ENCODE peak calls at places on chromosomes 1 and 21, in eight cellular contexts. G, K, U, B, J, E, Y and F are unnamed samples.

GRCh38 chr21:45244799-45245340 is 42.8 kb downstream of the POFUT2 start:
- DNase-seq in G (no peak), B (no peak), Y (no peak), J (no peak), K (no peak), U (no peak), E (no peak), F (no peak)

GRCh38 chr1:89598450-89599331 is 34.2 kb upstream of the LRRC8C start:
- DNase-seq in J (no peak), Y (no peak), E (no peak), U (no peak), B (peak; percentile 39), K (no peak), G (peak; percentile 66), F (no peak)

GRCh38 chr1:246066553-246066952 is 440.5 kb downstream of the SMYD3 start:
- DNase-seq in B (no peak), K (no peak), E (no peak), Y (no peak), J (no peak), U (no peak), G (no peak), F (no peak)

GRCh38 chr1:86914998-86915736 is 732 bp downstream of the HS2ST1 start:
- DNase-seq in Y (peak; percentile 70), G (peak; percentile 63), J (peak; percentile 53), B (peak; percentile 53), K (peak; percentile 34), U (peak; percentile 33), E (peak; percentile 32), F (no peak)

GRCh38 chr1:9410737-9411297 is 118.1 kb downstream of the SPSB1 start:
- DNase-seq in Y (no peak), B (peak; percentile 26), J (no peak), E (no peak), U (no peak), K (no peak), G (peak; percentile 86), F (no peak)

GRCh38 chr1:118963456-118964430 is 24.4 kb downstream of the TBX15 start:
- DNase-seq in E (peak; percentile 82), U (no peak), J (no peak), Y (no peak), K (no peak), G (peak; percentile 90), B (peak; percentile 30), F (no peak)

GRCh38 chr1:66981679-66982078 is 56.9 kb downstream of the MIER1 start:
- DNase-seq in U (no peak), G (peak; percentile 36), K (peak; percentile 29), B (peak; percentile 18), Y (peak; percentile 30), J (peak; percentile 48), E (no peak), F (no peak)

GRCh38 chr1:22500058-22500457 is 48.4 kb downstream of the ZBTB40 start:
- DNase-seq in U (no peak), Y (no peak), G (no peak), B (no peak), E (no peak), J (no peak), K (no peak), F (no peak)

GRCh38 chr1:117602862-117603261 is 3.0 kb upstream of the TENT5C start:
- DNase-seq in K (no peak), B (no peak), U (no peak), Y (no peak), E (no peak), J (no peak), G (no peak), F (no peak)

GRCh38 chr1:83791821-83792437 is 207.0 kb downstream of the TTLL7 start:
- DNase-seq in E (no peak), Y (no peak), J (no peak), K (no peak), G (no peak), B (peak; percentile 0), U (no peak), F (no peak)

GRCh38 chr1:23793018-23793781 is 2.3 kb downstream of the LYPLA2 start:
- DNase-seq in Y (peak; percentile 61), E (no peak), J (peak; percentile 54), U (peak; percentile 30), K (no peak), B (no peak), G (peak; percentile 48), F (no peak)

GRCh38 chr1:175823401-175823800 is 80.0 kb upstream of the TNR start:
- DNase-seq in B (no peak), G (no peak), J (no peak), E (no peak), U (no peak), K (no peak), Y (no peak), F (no peak)

GRCh38 chr1:201648911-201649775 is 110.2 kb downstream of the NAV1 start:
- DNase-seq in G (peak; percentile 27), B (peak; percentile 40), Y (peak; percentile 42), K (no peak), E (no peak), J (no peak), U (peak; percentile 36), F (no peak)

GRCh38 chr1:176785046-176785445 is 322.1 kb downstream of the PAPPA2 start:
- DNase-seq in U (no peak), Y (no peak), J (no peak), B (no peak), K (no peak), E (no peak), G (no peak), F (no peak)

GRCh38 chr21:42202321-42202720 is 16.6 kb upstream of the ABCG1 start:
- DNase-seq in G (no peak), Y (no peak), U (no peak), E (no peak), B (no peak), J (no peak), K (no peak), F (no peak)

GRCh38 chr21:42199488-42200463 is 19.2 kb upstream of the ABCG1 start:
- DNase-seq in K (no peak), E (no peak), J (no peak), B (peak; percentile 77), G (peak; percentile 85), U (no peak), Y (no peak), F (peak; percentile 26)

GRCh38 chr21:42200906-42201614 is 17.9 kb upstream of the ABCG1 start:
- DNase-seq in G (no peak), E (no peak), B (no peak), J (no peak), K (no peak), Y (no peak), U (no peak), F (no peak)

GRCh38 chr21:42201615-42202161 is 17.3 kb upstream of the ABCG1 start:
- DNase-seq in U (no peak), K (no peak), E (no peak), J (no peak), B (no peak), G (no peak), Y (no peak), F (no peak)

GRCh38 chr21:42198949-42199348 is 20.0 kb upstream of the ABCG1 start:
- DNase-seq in B (no peak), G (no peak), J (no peak), K (no peak), Y (no peak), E (no peak), U (no peak), F (no peak)
- H3K27ac ChIP-seq in B (peak overlapping the region; percentile 50), G (no peak overlapping the region), J (peak overlapping the region; percentile 52), K (peak overlapping the region; percentile 15), Y (peak overlapping the region; percentile 75), E (peak overlapping the region; percentile 59), U (peak overlapping the region; percentile 55), F (no peak overlapping the region)

DNA sequence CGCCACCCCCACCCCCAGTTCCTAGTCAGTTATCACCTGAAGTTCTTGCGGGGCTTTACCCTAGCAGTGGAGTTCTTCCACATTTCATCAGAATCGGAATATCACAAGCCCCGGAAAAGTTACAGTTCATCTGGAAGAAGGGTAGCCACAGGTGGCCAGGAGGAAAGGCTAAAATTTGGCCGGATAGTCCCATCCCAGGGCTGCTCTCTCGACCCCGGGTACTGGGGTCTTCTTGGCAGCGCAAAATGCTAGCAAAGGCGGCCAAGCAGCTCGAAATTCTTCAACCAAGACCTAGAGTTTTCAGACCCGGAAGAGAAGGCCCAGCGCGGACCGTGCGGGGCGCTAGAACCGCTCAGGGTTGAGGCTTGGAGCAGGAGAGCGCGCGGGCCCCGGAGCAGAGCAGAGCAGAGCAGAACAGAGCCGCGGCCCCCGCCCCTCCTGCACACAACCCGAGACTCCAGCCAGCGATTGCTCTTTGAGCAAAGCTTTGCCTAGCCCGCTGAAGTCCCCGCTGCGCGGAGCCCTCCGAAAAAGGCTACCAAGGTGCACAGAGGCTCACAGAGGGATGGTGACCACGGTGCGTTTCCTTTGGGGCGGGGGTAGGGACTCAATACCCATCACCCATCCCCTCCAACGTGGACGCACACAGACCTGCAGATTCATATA is 8.1 kb downstream of the HLX start:
- DNase-seq in J (no peak), G (no peak), E (no peak), U (no peak), Y (peak; percentile 53), B (no peak), K (no peak), F (no peak)
- H3K4me3 ChIP-seq in J (peak overlapping the region; percentile 12), G (peak overlapping the region; percentile 15), E (no peak overlapping the region), U (peak overlapping the region; percentile 49), Y (no peak overlapping the region), B (no peak overlapping the region), K (no peak overlapping the region), F (no peak overlapping the region)

DNA sequence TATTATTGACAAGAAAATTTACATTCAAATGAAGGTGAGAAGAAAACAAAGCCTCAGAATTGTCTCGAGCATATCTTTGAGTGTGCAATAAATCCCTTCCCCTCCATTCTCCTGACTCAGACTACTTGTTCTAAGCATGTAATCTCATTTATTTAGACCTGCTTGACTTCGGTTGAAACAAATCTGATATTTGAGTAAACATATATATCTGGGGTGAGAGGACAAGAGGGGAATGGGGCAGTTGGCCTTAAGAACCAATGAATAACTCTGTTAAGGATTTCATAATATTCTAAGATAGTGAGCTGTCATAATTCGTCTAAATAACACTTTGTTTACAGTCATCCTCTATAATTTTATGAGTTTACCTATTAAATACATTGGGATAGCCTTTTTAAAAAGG is 142.7 kb downstream of the SIPA1L2 start:
- DNase-seq in E (no peak), J (no peak), K (no peak), G (no peak), Y (no peak), U (no peak), B (no peak), F (no peak)
- TF ChIP-seq CTCF in E (no peak), J (no peak), K (no peak), G (no peak), Y (no peak), U (no peak), B (no peak), F (no peak)

DNA sequence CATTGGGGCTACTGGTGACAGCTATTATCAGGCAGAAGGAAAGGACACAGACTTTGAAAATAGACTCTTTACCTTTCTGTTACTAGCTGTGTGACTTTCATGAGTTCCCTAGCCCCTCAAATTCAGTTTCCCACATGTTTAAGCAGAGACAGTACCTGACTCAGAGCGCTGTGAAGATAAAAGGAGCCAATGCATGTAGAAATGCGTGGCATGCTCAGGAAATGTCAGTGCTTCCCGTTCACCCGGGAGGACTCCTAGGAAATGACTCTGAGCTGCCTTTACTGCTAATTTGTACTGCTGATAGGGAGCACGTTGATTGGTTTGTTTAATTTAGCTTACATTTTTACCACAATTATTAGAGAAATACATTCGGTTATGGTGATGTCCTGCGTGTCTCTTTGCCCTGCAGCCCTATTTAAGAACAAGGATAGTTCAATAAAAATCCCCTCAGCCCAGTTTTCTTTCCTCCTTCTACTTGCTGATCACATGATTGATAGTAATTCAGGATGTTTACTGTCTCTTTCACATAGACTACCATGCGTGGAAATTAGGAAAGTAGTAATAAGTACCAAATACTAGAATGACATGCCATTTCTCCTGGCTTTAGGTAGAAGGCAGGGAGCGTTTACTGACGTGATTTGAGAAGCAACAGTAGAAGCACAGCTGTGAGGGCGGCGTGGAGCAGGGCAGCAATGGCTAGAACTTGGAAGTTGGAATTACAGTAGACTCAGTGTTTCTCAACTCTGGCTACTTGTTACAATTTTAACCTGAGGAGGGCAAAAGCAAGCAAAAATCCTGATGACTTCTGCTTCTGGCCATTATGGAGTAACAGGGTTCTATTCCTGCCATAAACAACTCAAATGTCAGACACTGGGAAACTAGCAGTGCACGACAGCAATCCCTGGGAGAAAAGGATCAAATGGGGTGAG is 15.9 kb downstream of the PDIK1L start:
- DNase-seq in Y (peak; percentile 58), J (no peak), U (no peak), E (no peak), G (peak; percentile 33), K (no peak), B (no peak), F (no peak)
- H3K27ac ChIP-seq in Y (peak overlapping the region; percentile 90), J (no peak overlapping the region), U (peak overlapping the region; percentile 54), E (peak overlapping the region; percentile 84), G (no peak overlapping the region), K (no peak overlapping the region), B (no peak overlapping the region), F (no peak overlapping the region)